ENCODE peak calls at places on chromosomes 16 and 17, in seven cellular contexts. I is CD4-positive, alpha-beta T cell; K is A549; J is HCT116; A is testis; P is HAP-1; N is endothelial cell of umbilical vein. E is an unnamed sample. For H3K9me3, the result is how much of the 10 kb centered on the place peaks cover.

GRCh38 chr17:66304304-66305174 is 2.1 kb downstream of the PRKCA start:
- DNase-seq in I (no peak), K (peak), J (no peak), A (no peak), P (no peak), N (peak), E (peak)

GRCh38 chr16:87552772-87553171 is 49.5 kb upstream of the JPH3 start:
- DNase-seq in I (no peak), K (no peak), J (no peak), A (no peak), P (no peak), N (no peak), E (no peak)

GRCh38 chr17:17353625-17354484 is 50.7 kb downstream of the NT5M start:
- DNase-seq in I (no peak), K (no peak), J (no peak), A (no peak), P (no peak), N (no peak), E (no peak)

GRCh38 chr17:75771334-75772281 is 6.6 kb upstream of the GALK1 start:
- DNase-seq in I (no peak), K (no peak), J (no peak), A (no peak), P (no peak), N (no peak), E (no peak)

GRCh38 chr17:66474258-66474657 is 171.8 kb downstream of the PRKCA start:
- DNase-seq in I (no peak), K (no peak), J (no peak), A (no peak), P (peak), N (no peak), E (no peak)

GRCh38 chr17:78737332-78737731 is 44.7 kb downstream of the CYTH1 start:
- DNase-seq in I (no peak), K (no peak), J (no peak), A (no peak), P (peak), N (peak), E (no peak)

GRCh38 chr16:58128721-58129096 is 472 bp downstream of the CFAP20 start:
- DNase-seq in I (no peak), K (no peak), J (no peak), A (peak), P (peak), N (no peak), E (peak)

GRCh38 chr17:57766307-57766943 is 21.3 kb upstream of the CCDC182 start:
- DNase-seq in I (no peak), K (no peak), J (no peak), A (no peak), P (no peak), N (peak), E (no peak)

GRCh38 chr16:84813141-84813933 is 6.4 kb upstream of the CRISPLD2 start:
- DNase-seq in I (no peak), K (no peak), J (no peak), A (no peak), P (no peak), N (no peak), E (no peak)

GRCh38 chr16:80703391-80704071 is 100.9 kb downstream of the CDYL2 start:
- DNase-seq in I (no peak), K (no peak), J (no peak), A (no peak), P (no peak), N (no peak), E (no peak)

GRCh38 chr17:40561294-40561870 is 3.9 kb downstream of the CCR7 start:
- DNase-seq in I (no peak), K (no peak), J (no peak), A (no peak), P (no peak), N (no peak), E (no peak)

GRCh38 chr17:74825952-74826713 is 33.6 kb downstream of the GRIN2C start:
- DNase-seq in I (no peak), K (no peak), J (no peak), A (no peak), P (no peak), N (peak), E (no peak)

GRCh38 chr17:48444531-48445247 is 14.7 kb upstream of the SKAP1 start:
- DNase-seq in I (peak), K (no peak), J (no peak), A (no peak), P (no peak), N (no peak), E (peak)

GRCh38 chr16:31113420-31114124 is 3.9 kb upstream of the KAT8 start:
- DNase-seq in I (no peak), K (no peak), J (no peak), A (no peak), P (no peak), N (peak), E (no peak)

GRCh38 chr16:31117384-31118222 is at the start of gene KAT8:
- DNase-seq in I (peak), K (peak), J (peak), A (peak), P (peak), N (peak), E (peak)

GRCh38 chr16:31120129-31120528 is 2.7 kb downstream of the KAT8 start:
- DNase-seq in I (no peak), K (no peak), J (no peak), A (no peak), P (no peak), N (no peak), E (no peak)

GRCh38 chr16:31114468-31114867 is 3.0 kb upstream of the KAT8 start:
- DNase-seq in I (no peak), K (no peak), J (no peak), A (no peak), P (no peak), N (no peak), E (no peak)

GRCh38 chr16:31118223-31119155 is 1.0 kb downstream of the KAT8 start:
- DNase-seq in I (no peak), K (no peak), J (no peak), A (no peak), P (no peak), N (no peak), E (no peak)
- H3K9me3 ChIP-seq in I (under half), K (under half), J (under half), A (under half), P (under half), N (under half), E (under half)

GRCh38 chr17:29076087-29076486 is 33.1 kb downstream of the PIPOX start:
- DNase-seq in I (no peak), K (no peak), J (no peak), A (no peak), P (no peak), N (no peak), E (no peak)
- H3K9me3 ChIP-seq in I (under half), K (under half), J (under half), A (under half), P (under half), N (under half), E (under half)

GRCh38 chr17:5183410-5183793 is 8.3 kb downstream of the ZNF594 start:
- DNase-seq in I (no peak), K (no peak), J (no peak), A (no peak), P (no peak), N (no peak), E (no peak)
- H3K9me3 ChIP-seq in I (half or more), K (half or more), J (half or more), A (under half), P (half or more), N (under half), E (half or more)

DNA sequence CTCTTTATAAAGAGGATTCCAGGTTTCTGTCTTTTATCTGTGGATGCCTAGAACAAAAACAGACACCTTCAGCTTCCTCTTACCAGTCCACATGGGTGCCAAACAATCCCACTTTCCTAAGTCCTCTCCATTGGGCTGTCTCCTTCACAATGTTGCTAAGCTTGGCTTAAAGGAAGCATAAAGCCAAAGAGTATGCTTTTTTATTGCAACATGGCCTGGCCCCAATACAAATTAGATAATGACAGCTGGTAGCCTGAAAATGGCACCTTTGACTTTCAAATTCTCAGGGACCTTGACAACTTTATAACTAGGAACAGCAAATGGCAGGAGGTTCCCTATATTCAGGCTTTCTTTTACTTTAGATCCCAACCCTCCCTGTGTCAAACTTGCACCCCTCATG is 55.8 kb downstream of the SLFN5 start:
- DNase-seq in I (no peak), K (no peak), J (no peak), A (no peak), P (no peak), N (no peak), E (no peak)
- H3K9me3 ChIP-seq in I (under half), K (under half), J (under half), A (under half), P (under half), N (under half), E (under half)

GRCh38 chr16:63907251-63907650 is 1214.6 kb downstream of the CDH11 start:
- DNase-seq in I (no peak), K (no peak), J (no peak), A (no peak), P (no peak), N (no peak), E (no peak)

GRCh38 chr16:63904930-63905329 is 1216.9 kb downstream of the CDH11 start:
- DNase-seq in I (no peak), K (no peak), J (no peak), A (no peak), P (no peak), N (no peak), E (no peak)

DNA sequence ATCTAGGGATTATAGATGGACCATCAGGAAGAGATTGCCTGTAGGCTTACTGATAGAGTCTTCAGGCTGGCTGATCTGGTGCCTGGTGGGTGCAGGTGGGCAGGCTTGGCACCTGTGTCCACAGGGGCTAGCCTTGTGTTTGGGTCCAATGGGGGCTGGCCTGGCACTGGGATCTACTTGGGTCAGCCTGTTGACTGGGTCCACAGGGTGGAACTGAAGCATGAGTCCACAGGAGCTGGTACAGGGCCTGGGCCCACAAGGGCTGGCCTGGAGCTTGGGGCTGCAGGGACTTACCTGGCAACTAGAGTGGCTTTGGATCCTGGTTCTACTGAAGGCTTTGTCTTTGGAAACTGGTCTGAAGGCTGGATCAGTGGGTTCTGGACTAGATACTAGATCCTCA is 1217.7 kb downstream of the CDH11 start:
- DNase-seq in I (no peak), K (no peak), J (no peak), A (no peak), P (no peak), N (no peak), E (no peak)
- H3K9me3 ChIP-seq in I (under half), K (under half), J (under half), A (under half), P (under half), N (under half), E (under half)

E was measured in CD4-positive, CD25-positive, alpha-beta regulatory T cell.